ENCODE peak calls at places on chromosome X, in six cellular contexts. One of them, this sample, is unnamed.

GRCh38 chrX:48806088-48806487 is 4.2 kb downstream of the HDAC6 start:
- DNase-seq in MM.1S: no peak
- DNase-seq in body of pancreas: no peak
- DNase-seq in WERI-Rb-1: no peak
- DNase-seq in H1: no peak
- DNase-seq in tibial nerve: no peak
- DNase-seq in this sample: no peak

GRCh38 chrX:332916-333610 is 14.5 kb upstream of the GTPBP6 start:
- DNase-seq in MM.1S: no peak
- DNase-seq in body of pancreas: no peak
- DNase-seq in WERI-Rb-1: no peak
- DNase-seq in H1: no peak
- DNase-seq in tibial nerve: no peak
- DNase-seq in this sample: no peak

GRCh38 chrX:63417649-63418048 is 66.5 kb upstream of the SPIN4 start:
- DNase-seq in MM.1S: no peak
- DNase-seq in body of pancreas: no peak
- DNase-seq in WERI-Rb-1: no peak
- DNase-seq in H1: no peak
- DNase-seq in tibial nerve: no peak
- DNase-seq in this sample: no peak

GRCh38 chrX:137550561-137551305 is 15.2 kb upstream of the ZIC3 start:
- DNase-seq in MM.1S: no peak
- DNase-seq in body of pancreas: no peak
- DNase-seq in WERI-Rb-1: no peak
- DNase-seq in H1: no peak
- DNase-seq in tibial nerve: no peak
- DNase-seq in this sample: no peak

GRCh38 chrX:19889582-19890342 is 2.4 kb upstream of the SH3KBP1 start:
- DNase-seq in MM.1S: peak
- DNase-seq in body of pancreas: no peak
- DNase-seq in WERI-Rb-1: peak
- DNase-seq in H1: no peak
- DNase-seq in tibial nerve: no peak
- DNase-seq in this sample: peak

GRCh38 chrX:72306851-72307645 is 1.3 kb upstream of the CITED1 start:
- DNase-seq in MM.1S: peak
- DNase-seq in body of pancreas: peak
- DNase-seq in WERI-Rb-1: peak
- DNase-seq in H1: no peak
- DNase-seq in tibial nerve: peak
- DNase-seq in this sample: peak

GRCh38 chrX:67619253-67619652 is 75.4 kb downstream of the AR start:
- DNase-seq in MM.1S: no peak
- DNase-seq in body of pancreas: no peak
- DNase-seq in WERI-Rb-1: no peak
- DNase-seq in H1: no peak
- DNase-seq in tibial nerve: no peak
- DNase-seq in this sample: peak

GRCh38 chrX:71996138-71996537 is 85.5 kb downstream of the NHSL2 start:
- DNase-seq in MM.1S: no peak
- DNase-seq in body of pancreas: no peak
- DNase-seq in WERI-Rb-1: no peak
- DNase-seq in H1: no peak
- DNase-seq in tibial nerve: no peak
- DNase-seq in this sample: no peak

GRCh38 chrX:72052415-72053090 is 79.2 kb downstream of the RTL5 start:
- DNase-seq in MM.1S: no peak
- DNase-seq in body of pancreas: no peak
- DNase-seq in WERI-Rb-1: no peak
- DNase-seq in H1: peak
- DNase-seq in tibial nerve: no peak
- DNase-seq in this sample: no peak

GRCh38 chrX:41441934-41442823 is 5.0 kb upstream of the NYX start:
- DNase-seq in MM.1S: peak
- DNase-seq in body of pancreas: peak
- DNase-seq in WERI-Rb-1: no peak
- DNase-seq in H1: peak
- DNase-seq in tibial nerve: peak
- DNase-seq in this sample: peak

GRCh38 chrX:19839770-19840254 is 47.6 kb downstream of the SH3KBP1 start:
- DNase-seq in MM.1S: peak
- DNase-seq in body of pancreas: no peak
- DNase-seq in WERI-Rb-1: no peak
- DNase-seq in H1: no peak
- DNase-seq in tibial nerve: no peak
- DNase-seq in this sample: no peak

GRCh38 chrX:149610511-149610910 is 15.4 kb upstream of the HSFX2 start:
- DNase-seq in MM.1S: no peak
- DNase-seq in body of pancreas: no peak
- DNase-seq in WERI-Rb-1: no peak
- DNase-seq in H1: no peak
- DNase-seq in tibial nerve: no peak
- DNase-seq in this sample: no peak

GRCh38 chrX:20159811-20160385 is 18.3 kb upstream of the EIF1AX start:
- DNase-seq in MM.1S: no peak
- DNase-seq in body of pancreas: no peak
- DNase-seq in WERI-Rb-1: no peak
- DNase-seq in H1: no peak
- DNase-seq in tibial nerve: no peak
- DNase-seq in this sample: no peak

GRCh38 chrX:64782923-64783322 is 193.3 kb downstream of the ZC4H2 start:
- DNase-seq in MM.1S: no peak
- DNase-seq in body of pancreas: no peak
- DNase-seq in WERI-Rb-1: no peak
- DNase-seq in H1: no peak
- DNase-seq in tibial nerve: no peak
- DNase-seq in this sample: no peak

DNA sequence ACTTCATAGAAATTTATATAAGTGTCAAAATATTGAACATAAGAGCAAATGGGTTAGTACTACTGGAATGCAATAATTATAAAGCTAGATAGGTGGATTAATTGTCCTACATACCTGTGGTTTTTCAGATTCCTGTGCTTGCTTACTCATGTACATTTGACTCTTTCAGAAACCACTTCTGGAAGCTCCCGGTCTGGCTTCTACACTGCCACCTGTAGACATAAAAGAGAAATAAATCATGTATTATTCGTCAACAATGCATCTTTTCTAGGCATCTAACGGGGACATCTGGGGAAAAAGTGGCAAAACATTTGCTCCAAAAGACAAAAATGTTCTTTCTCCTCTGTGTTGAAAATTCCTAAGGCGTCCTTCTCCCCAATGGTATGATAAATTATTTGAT is 648.6 kb upstream of the DIPK2B start:
- DNase-seq in MM.1S: peak
- DNase-seq in body of pancreas: peak
- DNase-seq in WERI-Rb-1: no peak
- DNase-seq in H1: no peak
- DNase-seq in tibial nerve: no peak
- DNase-seq in this sample: peak
- TF ChIP-seq CTCF in MM.1S: peak
- TF ChIP-seq CTCF in body of pancreas: no peak
- TF ChIP-seq CTCF in WERI-Rb-1: peak
- TF ChIP-seq CTCF in H1: peak
- TF ChIP-seq CTCF in tibial nerve: peak
- TF ChIP-seq CTCF in this sample: no peak

DNA sequence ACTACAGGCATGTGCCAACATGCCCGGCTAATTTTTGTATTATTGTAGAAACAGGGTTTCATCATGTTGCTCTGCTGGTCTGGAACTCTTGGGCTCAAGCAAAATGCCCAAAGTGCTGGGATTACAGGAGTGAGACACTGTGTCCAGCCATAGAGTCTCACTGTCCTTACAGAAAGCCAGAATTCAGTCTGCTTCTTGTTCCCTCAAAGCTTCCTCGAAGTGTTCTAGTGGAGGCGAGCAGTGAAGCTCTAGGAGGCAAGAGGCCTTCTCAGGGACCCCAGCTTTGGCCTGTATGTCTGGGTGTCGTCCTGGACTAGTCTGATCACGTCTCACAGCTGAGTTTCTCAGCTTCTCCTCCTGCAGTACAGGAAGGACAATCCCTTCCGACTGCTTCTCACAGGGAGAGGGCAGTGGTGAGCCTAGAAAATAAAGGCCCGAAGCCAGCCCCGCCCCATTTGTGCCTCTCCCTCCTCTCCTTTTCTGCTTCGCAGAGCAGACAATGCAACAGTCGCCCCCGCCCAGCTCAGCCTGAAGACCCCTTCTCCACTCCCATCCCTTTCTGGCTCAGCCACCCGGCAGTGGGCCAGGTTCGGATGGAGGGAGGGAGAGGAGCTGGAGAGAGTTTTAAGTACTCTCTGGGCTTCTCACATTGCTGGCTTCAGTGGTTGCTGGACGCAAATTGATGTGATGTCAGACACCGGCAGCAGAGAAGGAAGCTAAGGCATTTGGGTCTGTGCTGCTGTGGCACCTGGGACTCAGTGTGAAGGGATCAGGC is 11.1 kb upstream of the FAM3A start:
- DNase-seq in MM.1S: peak
- DNase-seq in body of pancreas: peak
- DNase-seq in WERI-Rb-1: peak
- DNase-seq in H1: no peak
- DNase-seq in tibial nerve: peak
- DNase-seq in this sample: peak
- TF ChIP-seq CTCF in MM.1S: peak
- TF ChIP-seq CTCF in body of pancreas: no peak
- TF ChIP-seq CTCF in WERI-Rb-1: peak
- TF ChIP-seq CTCF in H1: peak
- TF ChIP-seq CTCF in tibial nerve: peak
- TF ChIP-seq CTCF in this sample: no peak

DNA sequence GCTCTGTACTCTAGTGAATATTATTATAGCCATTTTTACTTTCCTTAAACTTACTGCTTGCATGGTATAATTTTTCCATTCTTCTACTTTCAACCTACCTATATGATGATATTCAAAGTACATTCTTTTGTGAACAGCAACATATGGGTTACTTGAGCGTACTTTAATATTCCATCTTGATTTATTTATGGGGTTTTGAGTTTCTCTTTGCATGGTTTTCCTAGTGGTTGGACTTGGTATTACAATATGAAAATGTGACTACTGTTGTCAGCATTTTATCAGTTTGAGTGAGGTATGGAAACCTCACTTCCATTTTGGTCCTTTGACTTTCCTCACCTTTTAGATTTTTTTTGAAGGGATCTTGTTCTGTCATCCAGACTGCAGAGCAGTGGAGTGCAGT is 35.9 kb downstream of the ADGRG4 start:
- DNase-seq in MM.1S: no peak
- DNase-seq in body of pancreas: no peak
- DNase-seq in WERI-Rb-1: no peak
- DNase-seq in H1: no peak
- DNase-seq in tibial nerve: no peak
- DNase-seq in this sample: no peak
- TF ChIP-seq CTCF in MM.1S: peak
- TF ChIP-seq CTCF in body of pancreas: no peak
- TF ChIP-seq CTCF in WERI-Rb-1: peak
- TF ChIP-seq CTCF in H1: peak
- TF ChIP-seq CTCF in tibial nerve: peak
- TF ChIP-seq CTCF in this sample: peak

GRCh38 chrX:12950851-12951589 is 23.9 kb upstream of the TMSB4X start:
- DNase-seq in MM.1S: no peak
- DNase-seq in body of pancreas: no peak
- DNase-seq in WERI-Rb-1: peak
- DNase-seq in H1: no peak
- DNase-seq in tibial nerve: no peak
- DNase-seq in this sample: peak
- TF ChIP-seq CTCF in MM.1S: peak
- TF ChIP-seq CTCF in body of pancreas: no peak
- TF ChIP-seq CTCF in WERI-Rb-1: peak
- TF ChIP-seq CTCF in H1: peak
- TF ChIP-seq CTCF in tibial nerve: no peak
- TF ChIP-seq CTCF in this sample: no peak

DNA sequence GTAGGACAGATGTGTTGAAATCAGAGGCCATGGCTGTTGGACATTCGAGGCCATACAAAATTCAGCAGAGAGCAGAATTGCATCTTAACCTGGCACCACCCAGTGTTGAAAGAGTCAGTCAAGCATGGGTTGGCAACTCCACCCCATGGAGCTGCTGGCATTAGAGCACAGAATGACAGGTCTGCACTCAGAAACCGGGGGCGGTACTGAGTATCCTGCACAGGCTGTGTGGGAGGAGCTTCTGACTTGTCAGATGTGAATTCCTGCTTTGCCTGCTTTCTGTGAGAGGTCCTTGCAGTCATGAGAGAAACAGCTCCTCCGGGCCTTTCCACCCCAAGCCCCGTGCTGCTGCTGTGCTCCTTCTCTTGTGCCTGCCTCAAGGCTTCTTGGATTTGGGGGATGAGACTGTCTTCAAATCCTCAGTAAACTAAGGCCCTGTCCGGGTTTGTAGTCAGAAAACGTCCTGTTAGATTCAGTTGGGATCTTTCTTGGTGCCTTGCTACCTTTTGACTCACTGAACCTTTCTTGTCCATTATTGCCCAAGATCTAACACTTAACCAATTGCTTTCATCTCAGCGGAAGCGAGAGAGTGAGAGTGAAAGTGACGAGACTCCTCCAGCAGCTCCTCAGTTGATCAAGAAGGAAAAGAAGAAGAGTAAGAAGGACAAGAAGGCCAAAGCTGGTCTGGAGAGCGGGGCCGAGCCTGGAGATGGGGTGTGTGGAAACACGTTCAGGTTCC is 13.1 kb downstream of the DKC1 start:
- DNase-seq in MM.1S: peak
- DNase-seq in body of pancreas: peak
- DNase-seq in WERI-Rb-1: no peak
- DNase-seq in H1: no peak
- DNase-seq in tibial nerve: no peak
- DNase-seq in this sample: no peak
- TF ChIP-seq CTCF in MM.1S: no peak
- TF ChIP-seq CTCF in body of pancreas: no peak
- TF ChIP-seq CTCF in WERI-Rb-1: no peak
- TF ChIP-seq CTCF in H1: no peak
- TF ChIP-seq CTCF in tibial nerve: no peak
- TF ChIP-seq CTCF in this sample: no peak

GRCh38 chrX:25343060-25343459 is 327.3 kb upstream of the ARX start:
- DNase-seq in MM.1S: no peak
- DNase-seq in body of pancreas: no peak
- DNase-seq in WERI-Rb-1: no peak
- DNase-seq in H1: no peak
- DNase-seq in tibial nerve: no peak
- DNase-seq in this sample: no peak
- TF ChIP-seq CTCF in MM.1S: no peak
- TF ChIP-seq CTCF in body of pancreas: no peak
- TF ChIP-seq CTCF in WERI-Rb-1: peak
- TF ChIP-seq CTCF in H1: peak
- TF ChIP-seq CTCF in tibial nerve: no peak
- TF ChIP-seq CTCF in this sample: no peak

GRCh38 chrX:10773318-10773717 is 152.9 kb upstream of the MID1 start:
- DNase-seq in MM.1S: no peak
- DNase-seq in body of pancreas: no peak
- DNase-seq in WERI-Rb-1: no peak
- DNase-seq in H1: no peak
- DNase-seq in tibial nerve: no peak
- DNase-seq in this sample: no peak

GRCh38 chrX:10769696-10770619 is 149.6 kb upstream of the MID1 start:
- DNase-seq in MM.1S: no peak
- DNase-seq in body of pancreas: no peak
- DNase-seq in WERI-Rb-1: no peak
- DNase-seq in H1: no peak
- DNase-seq in tibial nerve: no peak
- DNase-seq in this sample: peak

GRCh38 chrX:10769165-10769564 is 148.8 kb upstream of the MID1 start:
- DNase-seq in MM.1S: peak
- DNase-seq in body of pancreas: no peak
- DNase-seq in WERI-Rb-1: no peak
- DNase-seq in H1: no peak
- DNase-seq in tibial nerve: no peak
- DNase-seq in this sample: no peak
- TF ChIP-seq CTCF in MM.1S: peak
- TF ChIP-seq CTCF in body of pancreas: peak
- TF ChIP-seq CTCF in WERI-Rb-1: peak
- TF ChIP-seq CTCF in H1: peak
- TF ChIP-seq CTCF in tibial nerve: peak
- TF ChIP-seq CTCF in this sample: no peak

GRCh38 chrX:101411984-101412383 is 4.0 kb downstream of the HNRNPH2 start:
- DNase-seq in MM.1S: no peak
- DNase-seq in body of pancreas: no peak
- DNase-seq in WERI-Rb-1: no peak
- DNase-seq in H1: no peak
- DNase-seq in tibial nerve: no peak
- DNase-seq in this sample: no peak
- TF ChIP-seq CTCF in MM.1S: no peak
- TF ChIP-seq CTCF in body of pancreas: no peak
- TF ChIP-seq CTCF in WERI-Rb-1: no peak
- TF ChIP-seq CTCF in H1: no peak
- TF ChIP-seq CTCF in tibial nerve: no peak
- TF ChIP-seq CTCF in this sample: no peak